ENCODE peak calls at places on chromosomes 12 and 14, in seven cellular contexts. One of them, this sample, is unnamed.

GRCh38 chr12:88895634-88896033 is 315.4 kb upstream of the KITLG start:
- DNase-seq in mucosa of descending colon: no peak
- DNase-seq in activated CD8-positive, alpha-beta memory T cell treated with anti-CD3 and anti-CD28 coated beads for 4 hours: no peak
- DNase-seq in anterior cingulate cortex: no peak
- DNase-seq in GM13976: no peak
- DNase-seq in ovary: no peak
- DNase-seq in pancreas: no peak
- DNase-seq in this sample: no peak

GRCh38 chr14:104664588-104664987 is 24.8 kb upstream of the INF2 start:
- DNase-seq in pancreas: no peak
- DNase-seq in activated CD8-positive, alpha-beta memory T cell treated with anti-CD3 and anti-CD28 coated beads for 4 hours: no peak
- DNase-seq in ovary: no peak
- DNase-seq in anterior cingulate cortex: no peak
- DNase-seq in mucosa of descending colon: no peak
- DNase-seq in GM13976: no peak
- DNase-seq in this sample: no peak

GRCh38 chr12:111887916-111888745 is 46.1 kb downstream of the MAPKAPK5 start:
- DNase-seq in GM13976: no peak
- DNase-seq in pancreas: no peak
- DNase-seq in mucosa of descending colon: no peak
- DNase-seq in activated CD8-positive, alpha-beta memory T cell treated with anti-CD3 and anti-CD28 coated beads for 4 hours: no peak
- DNase-seq in ovary: no peak
- DNase-seq in anterior cingulate cortex: no peak
- DNase-seq in this sample: no peak

GRCh38 chr12:130739571-130739970 is 23.5 kb upstream of the RIMBP2 start:
- DNase-seq in anterior cingulate cortex: no peak
- DNase-seq in activated CD8-positive, alpha-beta memory T cell treated with anti-CD3 and anti-CD28 coated beads for 4 hours: no peak
- DNase-seq in pancreas: no peak
- DNase-seq in mucosa of descending colon: no peak
- DNase-seq in GM13976: no peak
- DNase-seq in ovary: no peak
- DNase-seq in this sample: no peak

GRCh38 chr14:61562321-61563161 is 132.8 kb upstream of the HIF1A start:
- DNase-seq in ovary: no peak
- DNase-seq in activated CD8-positive, alpha-beta memory T cell treated with anti-CD3 and anti-CD28 coated beads for 4 hours: peak; percentile 26
- DNase-seq in pancreas: no peak
- DNase-seq in anterior cingulate cortex: no peak
- DNase-seq in GM13976: no peak
- DNase-seq in mucosa of descending colon: no peak
- DNase-seq in this sample: no peak

GRCh38 chr12:57372233-57372632 is 58.6 kb downstream of the R3HDM2 start:
- DNase-seq in anterior cingulate cortex: no peak
- DNase-seq in pancreas: no peak
- DNase-seq in mucosa of descending colon: no peak
- DNase-seq in activated CD8-positive, alpha-beta memory T cell treated with anti-CD3 and anti-CD28 coated beads for 4 hours: no peak
- DNase-seq in GM13976: no peak
- DNase-seq in ovary: no peak
- DNase-seq in this sample: no peak

GRCh38 chr12:42704340-42704739 is 114.8 kb upstream of the PRICKLE1 start:
- DNase-seq in ovary: no peak
- DNase-seq in pancreas: no peak
- DNase-seq in activated CD8-positive, alpha-beta memory T cell treated with anti-CD3 and anti-CD28 coated beads for 4 hours: no peak
- DNase-seq in mucosa of descending colon: no peak
- DNase-seq in GM13976: no peak
- DNase-seq in anterior cingulate cortex: no peak
- DNase-seq in this sample: no peak

GRCh38 chr14:52272375-52272774 is 4.9 kb downstream of the PTGDR start:
- DNase-seq in activated CD8-positive, alpha-beta memory T cell treated with anti-CD3 and anti-CD28 coated beads for 4 hours: no peak
- DNase-seq in pancreas: no peak
- DNase-seq in mucosa of descending colon: no peak
- DNase-seq in anterior cingulate cortex: no peak
- DNase-seq in GM13976: peak; percentile 36
- DNase-seq in ovary: no peak
- DNase-seq in this sample: no peak

GRCh38 chr12:12510141-12510540 is 52.5 kb downstream of the DUSP16 start:
- DNase-seq in pancreas: no peak
- DNase-seq in GM13976: no peak
- DNase-seq in anterior cingulate cortex: no peak
- DNase-seq in ovary: no peak
- DNase-seq in activated CD8-positive, alpha-beta memory T cell treated with anti-CD3 and anti-CD28 coated beads for 4 hours: no peak
- DNase-seq in mucosa of descending colon: no peak
- DNase-seq in this sample: no peak

GRCh38 chr14:36647417-36647826 is 14.2 kb upstream of the PAX9 start:
- DNase-seq in mucosa of descending colon: no peak
- DNase-seq in pancreas: no peak
- DNase-seq in anterior cingulate cortex: no peak
- DNase-seq in activated CD8-positive, alpha-beta memory T cell treated with anti-CD3 and anti-CD28 coated beads for 4 hours: no peak
- DNase-seq in GM13976: peak; percentile 20
- DNase-seq in ovary: no peak
- DNase-seq in this sample: no peak

GRCh38 chr12:5623411-5623810 is 191.5 kb downstream of the NTF3 start:
- DNase-seq in ovary: no peak
- DNase-seq in pancreas: no peak
- DNase-seq in activated CD8-positive, alpha-beta memory T cell treated with anti-CD3 and anti-CD28 coated beads for 4 hours: no peak
- DNase-seq in GM13976: no peak
- DNase-seq in anterior cingulate cortex: no peak
- DNase-seq in mucosa of descending colon: no peak
- DNase-seq in this sample: no peak

GRCh38 chr14:100476012-100476822 is 111.0 kb downstream of the BEGAIN start:
- DNase-seq in activated CD8-positive, alpha-beta memory T cell treated with anti-CD3 and anti-CD28 coated beads for 4 hours: no peak
- DNase-seq in ovary: no peak
- DNase-seq in pancreas: peak; percentile 81
- DNase-seq in GM13976: no peak
- DNase-seq in anterior cingulate cortex: no peak
- DNase-seq in mucosa of descending colon: no peak
- DNase-seq in this sample: no peak

GRCh38 chr14:69101331-69101826 is 51.5 kb downstream of the DCAF5 start:
- DNase-seq in mucosa of descending colon: no peak
- DNase-seq in anterior cingulate cortex: no peak
- DNase-seq in GM13976: peak; percentile 15
- DNase-seq in activated CD8-positive, alpha-beta memory T cell treated with anti-CD3 and anti-CD28 coated beads for 4 hours: no peak
- DNase-seq in ovary: no peak
- DNase-seq in pancreas: no peak
- DNase-seq in this sample: peak; percentile 22

GRCh38 chr14:61466249-61466904 is 145.0 kb downstream of the PRKCH start:
- DNase-seq in GM13976: no peak
- DNase-seq in anterior cingulate cortex: no peak
- DNase-seq in ovary: peak; percentile 84
- DNase-seq in activated CD8-positive, alpha-beta memory T cell treated with anti-CD3 and anti-CD28 coated beads for 4 hours: no peak
- DNase-seq in pancreas: no peak
- DNase-seq in mucosa of descending colon: peak; percentile 67
- DNase-seq in this sample: no peak

GRCh38 chr12:92462527-92462926 is 240.3 kb upstream of the PLEKHG7 start:
- DNase-seq in mucosa of descending colon: no peak
- DNase-seq in pancreas: no peak
- DNase-seq in anterior cingulate cortex: no peak
- DNase-seq in GM13976: no peak
- DNase-seq in ovary: no peak
- DNase-seq in activated CD8-positive, alpha-beta memory T cell treated with anti-CD3 and anti-CD28 coated beads for 4 hours: no peak
- DNase-seq in this sample: no peak

GRCh38 chr12:108630481-108631207 is 3.0 kb downstream of the SELPLG start:
- DNase-seq in mucosa of descending colon: no peak
- DNase-seq in pancreas: no peak
- DNase-seq in anterior cingulate cortex: no peak
- DNase-seq in ovary: no peak
- DNase-seq in activated CD8-positive, alpha-beta memory T cell treated with anti-CD3 and anti-CD28 coated beads for 4 hours: no peak
- DNase-seq in GM13976: no peak
- DNase-seq in this sample: no peak

GRCh38 chr14:32724864-32725550 is 213.7 kb upstream of the NPAS3 start:
- DNase-seq in ovary: no peak
- DNase-seq in GM13976: no peak
- DNase-seq in anterior cingulate cortex: no peak
- DNase-seq in pancreas: no peak
- DNase-seq in mucosa of descending colon: no peak
- DNase-seq in activated CD8-positive, alpha-beta memory T cell treated with anti-CD3 and anti-CD28 coated beads for 4 hours: no peak
- DNase-seq in this sample: no peak

GRCh38 chr14:88417594-88417993 is 32.1 kb downstream of the SPATA7 start:
- DNase-seq in activated CD8-positive, alpha-beta memory T cell treated with anti-CD3 and anti-CD28 coated beads for 4 hours: no peak
- DNase-seq in mucosa of descending colon: no peak
- DNase-seq in anterior cingulate cortex: no peak
- DNase-seq in ovary: no peak
- DNase-seq in pancreas: no peak
- DNase-seq in GM13976: no peak
- DNase-seq in this sample: no peak

GRCh38 chr12:32149489-32149888 is 42.8 kb downstream of the BICD1 start:
- DNase-seq in pancreas: no peak
- DNase-seq in mucosa of descending colon: no peak
- DNase-seq in ovary: no peak
- DNase-seq in GM13976: no peak
- DNase-seq in activated CD8-positive, alpha-beta memory T cell treated with anti-CD3 and anti-CD28 coated beads for 4 hours: no peak
- DNase-seq in anterior cingulate cortex: no peak
- DNase-seq in this sample: no peak

GRCh38 chr14:103735815-103736545 is 20.4 kb downstream of the ZFYVE21 start:
- DNase-seq in ovary: no peak
- DNase-seq in GM13976: no peak
- DNase-seq in pancreas: no peak
- DNase-seq in anterior cingulate cortex: no peak
- DNase-seq in mucosa of descending colon: no peak
- DNase-seq in activated CD8-positive, alpha-beta memory T cell treated with anti-CD3 and anti-CD28 coated beads for 4 hours: no peak
- DNase-seq in this sample: no peak

GRCh38 chr14:105418269-105419054 is 1.2 kb upstream of the MTA1 start:
- DNase-seq in pancreas: no peak
- DNase-seq in ovary: no peak
- DNase-seq in anterior cingulate cortex: no peak
- DNase-seq in GM13976: no peak
- DNase-seq in activated CD8-positive, alpha-beta memory T cell treated with anti-CD3 and anti-CD28 coated beads for 4 hours: no peak
- DNase-seq in mucosa of descending colon: no peak
- DNase-seq in this sample: no peak

GRCh38 chr12:45726594-45727300 is 2.8 kb upstream of the ARID2 start:
- DNase-seq in ovary: peak; percentile 68
- DNase-seq in anterior cingulate cortex: peak; percentile 75
- DNase-seq in pancreas: peak; percentile 60
- DNase-seq in mucosa of descending colon: peak; percentile 78
- DNase-seq in GM13976: peak; percentile 35
- DNase-seq in activated CD8-positive, alpha-beta memory T cell treated with anti-CD3 and anti-CD28 coated beads for 4 hours: no peak
- DNase-seq in this sample: no peak

GRCh38 chr12:41264281-41264680 is 76.2 kb downstream of the PDZRN4 start:
- DNase-seq in mucosa of descending colon: no peak
- DNase-seq in anterior cingulate cortex: no peak
- DNase-seq in GM13976: peak; percentile 14
- DNase-seq in ovary: no peak
- DNase-seq in pancreas: no peak
- DNase-seq in activated CD8-positive, alpha-beta memory T cell treated with anti-CD3 and anti-CD28 coated beads for 4 hours: no peak
- DNase-seq in this sample: no peak

GRCh38 chr12:10153271-10154144 is 18.4 kb downstream of the OLR1 start:
- DNase-seq in pancreas: peak; percentile 60
- DNase-seq in activated CD8-positive, alpha-beta memory T cell treated with anti-CD3 and anti-CD28 coated beads for 4 hours: peak; percentile 12
- DNase-seq in ovary: peak; percentile 64
- DNase-seq in anterior cingulate cortex: peak; percentile 58
- DNase-seq in mucosa of descending colon: peak; percentile 74
- DNase-seq in GM13976: peak; percentile 69
- DNase-seq in this sample: peak; percentile 78

GRCh38 chr12:84355561-84355960 is 557.0 kb downstream of the SLC6A15 start:
- DNase-seq in ovary: no peak
- DNase-seq in anterior cingulate cortex: no peak
- DNase-seq in pancreas: no peak
- DNase-seq in mucosa of descending colon: no peak
- DNase-seq in activated CD8-positive, alpha-beta memory T cell treated with anti-CD3 and anti-CD28 coated beads for 4 hours: no peak
- DNase-seq in GM13976: no peak
- DNase-seq in this sample: no peak

GRCh38 chr12:25859976-25860375 is 98.5 kb upstream of the RASSF8 start:
- DNase-seq in activated CD8-positive, alpha-beta memory T cell treated with anti-CD3 and anti-CD28 coated beads for 4 hours: no peak
- DNase-seq in GM13976: no peak
- DNase-seq in ovary: no peak
- DNase-seq in pancreas: no peak
- DNase-seq in mucosa of descending colon: no peak
- DNase-seq in anterior cingulate cortex: no peak
- DNase-seq in this sample: no peak

GRCh38 chr12:26853303-26854027 is 20.5 kb upstream of the ITPR2 start:
- DNase-seq in mucosa of descending colon: peak; percentile 57
- DNase-seq in anterior cingulate cortex: peak; percentile 17
- DNase-seq in ovary: peak; percentile 33
- DNase-seq in activated CD8-positive, alpha-beta memory T cell treated with anti-CD3 and anti-CD28 coated beads for 4 hours: peak; percentile 47
- DNase-seq in pancreas: peak; percentile 56
- DNase-seq in GM13976: peak; percentile 73
- DNase-seq in this sample: peak; percentile 71

GRCh38 chr14:80356413-80356812 is 145.1 kb upstream of the DIO2 start:
- DNase-seq in mucosa of descending colon: no peak
- DNase-seq in pancreas: no peak
- DNase-seq in ovary: no peak
- DNase-seq in activated CD8-positive, alpha-beta memory T cell treated with anti-CD3 and anti-CD28 coated beads for 4 hours: no peak
- DNase-seq in GM13976: no peak
- DNase-seq in anterior cingulate cortex: no peak
- DNase-seq in this sample: peak; percentile 4

GRCh38 chr12:127400231-127400630 is 866.7 kb upstream of the TMEM132C start:
- DNase-seq in ovary: no peak
- DNase-seq in anterior cingulate cortex: no peak
- DNase-seq in activated CD8-positive, alpha-beta memory T cell treated with anti-CD3 and anti-CD28 coated beads for 4 hours: no peak
- DNase-seq in GM13976: no peak
- DNase-seq in mucosa of descending colon: no peak
- DNase-seq in pancreas: no peak
- DNase-seq in this sample: no peak

GRCh38 chr14:76267322-76268012 is 108.5 kb upstream of the ESRRB start:
- DNase-seq in pancreas: peak; percentile 84
- DNase-seq in anterior cingulate cortex: peak; percentile 35
- DNase-seq in GM13976: peak; percentile 56
- DNase-seq in activated CD8-positive, alpha-beta memory T cell treated with anti-CD3 and anti-CD28 coated beads for 4 hours: no peak
- DNase-seq in mucosa of descending colon: peak; percentile 59
- DNase-seq in ovary: peak; percentile 60
- DNase-seq in this sample: peak; percentile 65

GRCh38 chr14:50667491-50668007 is 557 bp downstream of the SAV1 start:
- DNase-seq in activated CD8-positive, alpha-beta memory T cell treated with anti-CD3 and anti-CD28 coated beads for 4 hours: no peak
- DNase-seq in mucosa of descending colon: peak; percentile 72
- DNase-seq in anterior cingulate cortex: peak; percentile 55
- DNase-seq in pancreas: peak; percentile 50
- DNase-seq in GM13976: peak; percentile 38
- DNase-seq in ovary: peak; percentile 46
- DNase-seq in this sample: peak; percentile 60

GRCh38 chr12:121796855-121797751 is 3.6 kb upstream of the RHOF start:
- DNase-seq in mucosa of descending colon: peak; percentile 98
- DNase-seq in anterior cingulate cortex: peak; percentile 67
- DNase-seq in ovary: peak; percentile 84
- DNase-seq in GM13976: no peak
- DNase-seq in activated CD8-positive, alpha-beta memory T cell treated with anti-CD3 and anti-CD28 coated beads for 4 hours: no peak
- DNase-seq in pancreas: peak; percentile 99
- DNase-seq in this sample: peak; percentile 89

GRCh38 chr12:88266851-88267360 is 124.8 kb downstream of the TMTC3 start:
- DNase-seq in anterior cingulate cortex: no peak
- DNase-seq in activated CD8-positive, alpha-beta memory T cell treated with anti-CD3 and anti-CD28 coated beads for 4 hours: no peak
- DNase-seq in ovary: no peak
- DNase-seq in mucosa of descending colon: no peak
- DNase-seq in GM13976: no peak
- DNase-seq in pancreas: no peak
- DNase-seq in this sample: no peak

GRCh38 chr12:18140969-18141368 is 51.0 kb upstream of the RERGL start:
- DNase-seq in anterior cingulate cortex: no peak
- DNase-seq in activated CD8-positive, alpha-beta memory T cell treated with anti-CD3 and anti-CD28 coated beads for 4 hours: no peak
- DNase-seq in mucosa of descending colon: no peak
- DNase-seq in pancreas: no peak
- DNase-seq in GM13976: no peak
- DNase-seq in ovary: no peak
- DNase-seq in this sample: no peak

GRCh38 chr12:114935658-114936057 is 251.7 kb upstream of the TBX3 start:
- DNase-seq in ovary: no peak
- DNase-seq in activated CD8-positive, alpha-beta memory T cell treated with anti-CD3 and anti-CD28 coated beads for 4 hours: no peak
- DNase-seq in GM13976: no peak
- DNase-seq in mucosa of descending colon: no peak
- DNase-seq in anterior cingulate cortex: no peak
- DNase-seq in pancreas: no peak
- DNase-seq in this sample: no peak

GRCh38 chr12:46389130-46389616 is 16.6 kb upstream of the SLC38A2 start:
- DNase-seq in pancreas: no peak
- DNase-seq in ovary: no peak
- DNase-seq in mucosa of descending colon: no peak
- DNase-seq in anterior cingulate cortex: no peak
- DNase-seq in GM13976: no peak
- DNase-seq in activated CD8-positive, alpha-beta memory T cell treated with anti-CD3 and anti-CD28 coated beads for 4 hours: no peak
- DNase-seq in this sample: no peak